ENCODE peak calls at places on chromosomes 4 and X, in four cellular contexts. Q is stomach, F is uterus, U is kidney. X is an unnamed sample.

GRCh38 chr4:145825255-145825654 is 113.4 kb downstream of the ZNF827 start:
- DNase-seq in Q (no peak), F (no peak), U (no peak), X (no peak)

GRCh38 chr4:123230061-123230460 is 166.5 kb upstream of the SPRY1 start:
- DNase-seq in Q (no peak), F (no peak), U (no peak), X (no peak)

GRCh38 chr4:151865327-151865726 is 104.5 kb upstream of the GATB start:
- DNase-seq in Q (peak; percentile 39), F (peak; percentile 20), U (peak; percentile 74), X (peak; percentile 83)

GRCh38 chr4:148068065-148068911 is 336.4 kb downstream of the ARHGAP10 start:
- DNase-seq in Q (no peak), F (no peak), U (no peak), X (no peak)

GRCh38 chrX:52363247-52363883 is 5.5 kb upstream of the XAGE2 start:
- DNase-seq in Q (no peak), F (no peak), U (no peak), X (no peak)

GRCh38 chr4:156217236-156217635 is 263.6 kb upstream of the CTSO start:
- DNase-seq in Q (no peak), F (no peak), U (no peak), X (no peak)

GRCh38 chr4:74311696-74312313 is 3.5 kb downstream of the EPGN start:
- DNase-seq in Q (no peak), F (no peak), U (no peak), X (no peak)

GRCh38 chr4:128468485-128468989 is 180.9 kb upstream of the PGRMC2 start:
- DNase-seq in Q (peak; percentile 45), F (peak; percentile 79), U (no peak), X (no peak)

GRCh38 chr4:119865389-119865788 is 201.3 kb downstream of the MAD2L1 start:
- DNase-seq in Q (no peak), F (no peak), U (no peak), X (no peak)

GRCh38 chrX:121010218-121010617 is 24.7 kb upstream of the CT47A1 start:
- DNase-seq in Q (no peak), F (no peak), U (no peak), X (no peak)

GRCh38 chrX:100587846-100588245 is 3.1 kb downstream of the TNMD start:
- DNase-seq in Q (no peak), F (no peak), U (no peak), X (no peak)

GRCh38 chrX:97238632-97239031 is 354.9 kb downstream of the RPA4 start:
- DNase-seq in Q (no peak), F (no peak), U (no peak), X (no peak)

GRCh38 chr4:137524642-137525384 is 7.5 kb downstream of the PCDH18 start:
- DNase-seq in Q (no peak), F (no peak), U (no peak), X (no peak)

GRCh38 chr4:183988874-183989273 is 83.8 kb downstream of the STOX2 start:
- DNase-seq in Q (no peak), F (no peak), U (no peak), X (no peak)

GRCh38 chr4:110058677-110059076 is 139.7 kb downstream of the ELOVL6 start:
- DNase-seq in Q (no peak), F (no peak), U (no peak), X (no peak)

GRCh38 chr4:146349306-146349705 is 135.0 kb downstream of the REELD1 start:
- DNase-seq in Q (no peak), F (no peak), U (no peak), X (no peak)

GRCh38 chr4:61958591-61958990 is 758.5 kb downstream of the ADGRL3 start:
- DNase-seq in Q (no peak), F (no peak), U (no peak), X (no peak)

GRCh38 chr4:71559957-71560541 is 221.2 kb downstream of the SLC4A4 start:
- DNase-seq in Q (no peak), F (no peak), U (no peak), X (no peak)

GRCh38 chrX:142233400-142233799 is 28.3 kb upstream of the MAGEC2 start:
- DNase-seq in Q (no peak), F (no peak), U (no peak), X (no peak)

GRCh38 chr4:26753642-26754041 is 107.0 kb upstream of the STIM2 start:
- DNase-seq in Q (no peak), F (no peak), U (no peak), X (no peak)

GRCh38 chr4:15855804-15856475 is 77.8 kb downstream of the CD38 start:
- DNase-seq in Q (no peak), F (peak; percentile 17), U (peak; percentile 80), X (no peak)

GRCh38 chrX:121405826-121406225 is 358.4 kb downstream of the GLUD2 start:
- DNase-seq in Q (no peak), F (no peak), U (no peak), X (no peak)

GRCh38 chr4:160299608-160300007 is 1196.7 kb downstream of the RAPGEF2 start:
- DNase-seq in Q (no peak), F (no peak), U (no peak), X (no peak)

DNA sequence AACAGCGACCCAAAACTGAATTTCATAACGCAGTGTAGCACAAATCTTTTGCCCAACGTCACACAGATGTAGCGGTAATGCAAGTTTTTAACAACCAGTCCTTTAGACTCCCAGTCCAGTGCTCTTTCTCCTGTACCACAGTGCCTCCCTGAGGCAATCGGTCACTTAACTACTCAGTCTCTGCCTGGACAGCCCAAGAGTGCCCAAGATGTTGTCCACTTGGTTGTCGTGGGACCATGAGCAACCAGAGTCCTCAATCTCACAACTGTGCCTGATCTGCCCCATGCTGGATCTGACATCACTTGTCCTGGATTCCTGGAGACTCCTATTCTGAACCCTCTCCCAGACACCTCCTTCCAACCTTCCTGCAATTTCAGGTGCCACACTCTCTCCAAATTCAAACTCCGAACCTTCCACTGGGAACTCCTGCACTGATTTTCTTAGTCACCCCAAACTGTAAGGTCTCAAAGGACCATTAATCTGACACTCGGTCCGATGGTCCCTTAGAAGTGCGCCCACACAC is 702 bp downstream of the MMGT1 start:
- DNase-seq in Q (no peak), F (no peak), U (no peak), X (no peak)
- TF ChIP-seq CTCF in Q (no peak), F (no peak), U (no peak), X (no peak)

GRCh38 chrX:16993791-16994318 is 47.4 kb downstream of the REPS2 start:
- DNase-seq in Q (no peak), F (no peak), U (no peak), X (no peak)
- H3K27ac ChIP-seq in Q (no peak overlapping the region), F (no peak overlapping the region), U (no peak overlapping the region), X (no peak overlapping the region)

DNA sequence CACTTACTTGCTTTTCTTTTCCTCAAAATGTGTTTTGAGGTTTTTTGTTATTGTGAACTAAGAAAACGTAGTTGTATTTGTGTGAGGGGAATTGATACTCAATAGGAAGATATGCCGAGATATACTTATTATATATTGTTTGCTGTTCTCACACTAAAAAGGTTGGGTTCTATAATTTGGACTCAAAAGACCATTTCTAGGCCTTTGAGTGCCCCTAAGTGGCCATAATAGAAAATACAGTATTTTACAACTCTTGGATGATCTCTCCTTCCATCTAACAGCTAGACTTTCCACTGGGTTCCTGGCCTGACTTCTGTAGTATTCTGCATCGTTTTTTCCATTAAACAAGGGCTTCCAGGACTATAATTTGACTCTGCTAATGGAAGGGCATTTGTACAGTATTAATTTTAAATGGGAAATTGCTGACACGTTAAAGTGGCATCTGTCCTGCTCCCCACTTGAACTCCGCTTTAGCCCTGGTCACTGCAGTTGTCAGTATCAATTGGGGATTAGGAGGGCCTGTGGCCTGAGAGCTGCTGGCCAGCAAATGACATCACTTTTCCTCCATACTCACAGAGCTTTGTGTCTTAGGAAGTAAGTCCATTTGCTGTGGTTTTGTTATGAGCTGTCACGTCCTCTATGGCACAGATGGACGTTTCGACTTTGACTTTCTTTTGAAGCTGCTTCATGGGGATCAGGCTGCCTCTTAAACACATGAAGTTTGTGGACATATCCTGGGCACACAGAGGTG is 176.9 kb downstream of the SLIT2 start:
- DNase-seq in Q (no peak), F (no peak), U (no peak), X (no peak)
- TF ChIP-seq CTCF in Q (no peak), F (peak; percentile 12), U (no peak), X (no peak)

DNA sequence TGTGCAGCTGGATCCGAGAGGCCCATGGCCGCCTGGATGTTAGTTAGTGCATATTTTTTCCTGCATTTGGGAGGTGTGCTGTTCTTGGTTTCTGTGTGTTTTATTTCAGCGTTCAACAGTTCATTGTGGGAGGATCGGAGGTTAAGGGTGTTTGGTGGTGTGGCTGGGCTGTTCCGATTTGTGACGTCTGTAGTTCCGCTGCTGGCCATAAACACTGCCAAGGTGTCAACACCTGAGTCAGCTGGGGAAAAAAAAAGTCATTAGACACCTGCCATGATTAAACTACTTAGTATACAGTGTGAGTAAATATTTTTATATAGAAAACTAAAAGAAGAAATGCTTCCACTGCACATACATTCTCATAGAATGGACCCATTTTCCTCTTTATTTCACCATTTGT is 200.2 kb downstream of the APBB2 start:
- DNase-seq in Q (no peak), F (no peak), U (no peak), X (no peak)
- H3K27ac ChIP-seq in Q (no peak overlapping the region), F (peak overlapping the region; percentile 59), U (peak overlapping the region; percentile 3), X (no peak overlapping the region)

GRCh38 chr4:7845493-7846124 is 94.1 kb downstream of the AFAP1 start:
- DNase-seq in Q (no peak), F (no peak), U (no peak), X (no peak)
- TF ChIP-seq CTCF in Q (no peak), F (no peak), U (no peak), X (no peak)

GRCh38 chr4:114864060-114864459 is 249.4 kb downstream of the NDST4 start:
- DNase-seq in Q (no peak), F (no peak), U (no peak), X (no peak)

GRCh38 chr4:114870987-114871386 is 242.4 kb downstream of the NDST4 start:
- DNase-seq in Q (no peak), F (no peak), U (no peak), X (no peak)

GRCh38 chr4:114867291-114867690 is 246.1 kb downstream of the NDST4 start:
- DNase-seq in Q (no peak), F (no peak), U (no peak), X (no peak)
- H3K27ac ChIP-seq in Q (no peak overlapping the region), F (no peak overlapping the region), U (no peak overlapping the region), X (no peak overlapping the region)

DNA sequence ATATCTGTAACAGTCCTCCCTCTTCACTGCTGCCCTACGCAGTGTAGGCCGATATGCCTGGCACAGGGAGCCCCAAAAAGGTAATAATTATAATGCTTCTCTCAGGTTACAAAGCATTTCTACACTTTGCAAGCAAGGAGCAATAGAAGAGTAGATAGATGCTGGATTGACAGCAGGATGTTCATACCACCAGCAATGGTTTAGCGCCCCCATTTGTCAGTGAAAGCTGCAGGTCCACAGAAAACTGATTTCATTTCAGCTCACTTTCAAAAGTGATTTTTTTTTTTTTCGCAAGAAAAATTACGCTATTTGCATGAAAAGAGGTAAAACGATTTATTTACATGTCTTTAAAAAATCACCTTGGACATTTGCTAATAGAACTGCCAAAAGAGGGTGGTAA is 34.5 kb downstream of the HPF1 start:
- DNase-seq in Q (no peak), F (no peak), U (no peak), X (no peak)
- TF ChIP-seq CTCF in Q (no peak), F (no peak), U (peak; percentile 17), X (no peak)